ENCODE peak calls at places on chromosomes 11 and 22, in eight cellular contexts. C is AML-193; J is stimulated activated CD4-positive, alpha-beta T cell treated with anti-CD3 and anti-CD28 coated beads, Interleukin-1b, Interleukin-23, amount 100 ng/mL, for 1 hour; H is HT-29; K is activated CD8-positive, alpha-beta memory T cell treated with anti-CD3 and anti-CD28 coated beads, Interleukin-2, amount 50 U/mL, for 4 hours; Y is activated CD4-positive, alpha-beta memory T cell treated with anti-CD3 and anti-CD28 coated beads, Interleukin-2, amount 10 ng/mL, durations not matched to agents 7 days and 5 days; E is G401; S is globus pallidus. G is an unnamed sample.

GRCh38 chr22:46377566-46378498 is 42.3 kb downstream of the TRMU start:
- DNase-seq in C (no peak), J (no peak), H (peak), K (no peak), Y (no peak), E (no peak), S (no peak), G (no peak)

GRCh38 chr11:126420730-126421083 is 65.2 kb downstream of the ST3GAL4 start:
- DNase-seq in C (no peak), J (no peak), H (no peak), K (no peak), Y (no peak), E (no peak), S (no peak), G (no peak)

GRCh38 chr11:43987384-43988039 is 45.1 kb downstream of the C11orf96 start:
- DNase-seq in C (no peak), J (no peak), H (no peak), K (no peak), Y (no peak), E (peak), S (peak), G (peak)

GRCh38 chr11:22938691-22939090 is 78.4 kb upstream of the CCDC179 start:
- DNase-seq in C (no peak), J (no peak), H (no peak), K (no peak), Y (no peak), E (no peak), S (no peak), G (no peak)

GRCh38 chr22:27065259-27065658 is 407.9 kb downstream of the MIAT start:
- DNase-seq in C (no peak), J (no peak), H (no peak), K (no peak), Y (no peak), E (no peak), S (no peak), G (no peak)

GRCh38 chr22:43561421-43562178 is 149.8 kb downstream of the MPPED1 start:
- DNase-seq in C (no peak), J (no peak), H (no peak), K (no peak), Y (no peak), E (peak), S (no peak), G (no peak)

GRCh38 chr11:94007906-94008305 is 13.2 kb upstream of the HEPHL1 start:
- DNase-seq in C (no peak), J (no peak), H (no peak), K (no peak), Y (no peak), E (no peak), S (no peak), G (no peak)

GRCh38 chr11:17979770-17980371 is 33.0 kb downstream of the SERGEF start:
- DNase-seq in C (peak), J (peak), H (peak), K (peak), Y (peak), E (peak), S (no peak), G (no peak)

GRCh38 chr11:121575250-121575962 is 122.6 kb upstream of the SORL1-AS1 start:
- DNase-seq in C (no peak), J (no peak), H (no peak), K (no peak), Y (no peak), E (peak), S (peak), G (peak)

GRCh38 chr11:79857404-79857803 is 416.6 kb upstream of the TENM4 start:
- DNase-seq in C (no peak), J (no peak), H (no peak), K (no peak), Y (no peak), E (no peak), S (no peak), G (no peak)

GRCh38 chr11:1508986-1509385 is 22.4 kb upstream of the MOB2 start:
- DNase-seq in C (no peak), J (no peak), H (no peak), K (no peak), Y (no peak), E (no peak), S (no peak), G (no peak)

GRCh38 chr11:117749541-117749910 is 47.5 kb downstream of the DSCAML1 start:
- DNase-seq in C (no peak), J (no peak), H (no peak), K (no peak), Y (no peak), E (peak), S (no peak), G (no peak)

GRCh38 chr11:113387605-113388211 is at the start of gene ANKK1:
- DNase-seq in C (no peak), J (no peak), H (peak), K (no peak), Y (no peak), E (no peak), S (no peak), G (no peak)

GRCh38 chr11:36088234-36088975 is 144.5 kb downstream of the LDLRAD3 start:
- DNase-seq in C (no peak), J (no peak), H (no peak), K (no peak), Y (no peak), E (peak), S (peak), G (no peak)

GRCh38 chr11:124863137-124863825 is 2.0 kb upstream of the ROBO3 start:
- DNase-seq in C (no peak), J (no peak), H (peak), K (no peak), Y (no peak), E (peak), S (peak), G (no peak)

GRCh38 chr11:102332611-102332994 is 14.4 kb upstream of the BIRC2 start:
- DNase-seq in C (peak), J (no peak), H (no peak), K (no peak), Y (no peak), E (no peak), S (no peak), G (no peak)

GRCh38 chr22:35517769-35518530 is 22.7 kb upstream of the RASD2 start:
- DNase-seq in C (no peak), J (no peak), H (no peak), K (no peak), Y (no peak), E (no peak), S (no peak), G (no peak)

GRCh38 chr11:71530602-71531001 is 3.5 kb downstream of the KRTAP5-7 start:
- DNase-seq in C (no peak), J (no peak), H (no peak), K (no peak), Y (no peak), E (no peak), S (no peak), G (no peak)

GRCh38 chr11:35579557-35580396 is 38.5 kb upstream of the FJX1 start:
- DNase-seq in C (peak), J (no peak), H (peak), K (no peak), Y (no peak), E (no peak), S (no peak), G (no peak)

GRCh38 chr11:26847459-26847858 is 125.6 kb upstream of the SLC5A12 start:
- DNase-seq in C (no peak), J (no peak), H (no peak), K (no peak), Y (no peak), E (peak), S (no peak), G (no peak)

GRCh38 chr22:39925273-39925672 is 24.4 kb downstream of the GRAP2 start:
- DNase-seq in C (no peak), J (no peak), H (no peak), K (no peak), Y (no peak), E (no peak), S (no peak), G (no peak)

GRCh38 chr11:127564803-127565202 is 564.2 kb upstream of the KIRREL3 start:
- DNase-seq in C (no peak), J (no peak), H (no peak), K (no peak), Y (no peak), E (no peak), S (no peak), G (no peak)

GRCh38 chr11:76599041-76600013 is 71.2 kb downstream of the LRRC32 start:
- DNase-seq in C (no peak), J (no peak), H (no peak), K (no peak), Y (peak), E (no peak), S (no peak), G (no peak)

GRCh38 chr11:15901046-15901445 is 455.3 kb downstream of the SOX6 start:
- DNase-seq in C (no peak), J (no peak), H (no peak), K (no peak), Y (no peak), E (no peak), S (no peak), G (no peak)

GRCh38 chr22:21457023-21457787 is 10.0 kb upstream of the TMEM191C start:
- DNase-seq in C (no peak), J (no peak), H (peak), K (no peak), Y (no peak), E (no peak), S (no peak), G (no peak)

GRCh38 chr11:120717623-120718022 is 206.1 kb downstream of the GRIK4 start:
- DNase-seq in C (no peak), J (no peak), H (no peak), K (no peak), Y (no peak), E (no peak), S (no peak), G (no peak)

GRCh38 chr11:10893713-10894112 is 35.9 kb upstream of the ZBED5 start:
- DNase-seq in C (no peak), J (no peak), H (peak), K (no peak), Y (no peak), E (no peak), S (no peak), G (no peak)

G was measured in putamen.